ENCODE peak calls at places on chromosomes 7 and 10, in eight cellular contexts. One of them, this sample, is unnamed.

GRCh38 chr10:97416565-97416964 is 9.4 kb upstream of the PGAM1 start:
- DNase-seq in prostate gland: no peak
- DNase-seq in stimulated activated CD8-positive, alpha-beta memory T cell treated with anti-CD3 and anti-CD28 coated beads, Interleukin-2, amount 100 ng/mL, for 1 hour: no peak
- DNase-seq in tibial artery: no peak
- DNase-seq in heart right ventricle: no peak
- DNase-seq in SK-MEL-5: no peak
- DNase-seq in heart left ventricle: no peak
- DNase-seq in skeletal muscle cell: no peak
- DNase-seq in this sample: no peak

GRCh38 chr7:135333196-135333595 is 99.6 kb downstream of the STRA8 start:
- DNase-seq in prostate gland: no peak
- DNase-seq in stimulated activated CD8-positive, alpha-beta memory T cell treated with anti-CD3 and anti-CD28 coated beads, Interleukin-2, amount 100 ng/mL, for 1 hour: no peak
- DNase-seq in tibial artery: no peak
- DNase-seq in heart right ventricle: no peak
- DNase-seq in SK-MEL-5: no peak
- DNase-seq in heart left ventricle: no peak
- DNase-seq in skeletal muscle cell: no peak
- DNase-seq in this sample: no peak

GRCh38 chr7:11713352-11713751 is 118.6 kb downstream of the THSD7A start:
- DNase-seq in prostate gland: no peak
- DNase-seq in stimulated activated CD8-positive, alpha-beta memory T cell treated with anti-CD3 and anti-CD28 coated beads, Interleukin-2, amount 100 ng/mL, for 1 hour: no peak
- DNase-seq in tibial artery: no peak
- DNase-seq in heart right ventricle: no peak
- DNase-seq in SK-MEL-5: no peak
- DNase-seq in heart left ventricle: no peak
- DNase-seq in skeletal muscle cell: no peak
- DNase-seq in this sample: no peak

GRCh38 chr7:44639701-44640321 is 33.4 kb downstream of the OGDH start:
- DNase-seq in prostate gland: peak; percentile 14
- DNase-seq in stimulated activated CD8-positive, alpha-beta memory T cell treated with anti-CD3 and anti-CD28 coated beads, Interleukin-2, amount 100 ng/mL, for 1 hour: no peak
- DNase-seq in tibial artery: no peak
- DNase-seq in heart right ventricle: no peak
- DNase-seq in SK-MEL-5: peak; percentile 51
- DNase-seq in heart left ventricle: peak; percentile 42
- DNase-seq in skeletal muscle cell: peak; percentile 49
- DNase-seq in this sample: peak; percentile 72

GRCh38 chr7:30692882-30693281 is 10.6 kb upstream of the CRHR2 start:
- DNase-seq in prostate gland: no peak
- DNase-seq in stimulated activated CD8-positive, alpha-beta memory T cell treated with anti-CD3 and anti-CD28 coated beads, Interleukin-2, amount 100 ng/mL, for 1 hour: no peak
- DNase-seq in tibial artery: no peak
- DNase-seq in heart right ventricle: no peak
- DNase-seq in SK-MEL-5: no peak
- DNase-seq in heart left ventricle: no peak
- DNase-seq in skeletal muscle cell: no peak
- DNase-seq in this sample: no peak

GRCh38 chr10:48608279-48608681 is 3.4 kb upstream of the ARHGAP22 start:
- DNase-seq in prostate gland: no peak
- DNase-seq in stimulated activated CD8-positive, alpha-beta memory T cell treated with anti-CD3 and anti-CD28 coated beads, Interleukin-2, amount 100 ng/mL, for 1 hour: no peak
- DNase-seq in tibial artery: no peak
- DNase-seq in heart right ventricle: no peak
- DNase-seq in SK-MEL-5: peak; percentile 61
- DNase-seq in heart left ventricle: no peak
- DNase-seq in skeletal muscle cell: no peak
- DNase-seq in this sample: no peak

GRCh38 chr10:60238408-60239100 is 151.1 kb downstream of the ANK3 start:
- DNase-seq in prostate gland: peak; percentile 34
- DNase-seq in stimulated activated CD8-positive, alpha-beta memory T cell treated with anti-CD3 and anti-CD28 coated beads, Interleukin-2, amount 100 ng/mL, for 1 hour: no peak
- DNase-seq in tibial artery: no peak
- DNase-seq in heart right ventricle: no peak
- DNase-seq in SK-MEL-5: peak; percentile 5
- DNase-seq in heart left ventricle: peak; percentile 10
- DNase-seq in skeletal muscle cell: peak; percentile 15
- DNase-seq in this sample: peak; percentile 5

GRCh38 chr7:73526892-73527821 is 5.1 kb upstream of the BAZ1B start:
- DNase-seq in prostate gland: no peak
- DNase-seq in stimulated activated CD8-positive, alpha-beta memory T cell treated with anti-CD3 and anti-CD28 coated beads, Interleukin-2, amount 100 ng/mL, for 1 hour: no peak
- DNase-seq in tibial artery: no peak
- DNase-seq in heart right ventricle: no peak
- DNase-seq in SK-MEL-5: no peak
- DNase-seq in heart left ventricle: no peak
- DNase-seq in skeletal muscle cell: no peak
- DNase-seq in this sample: no peak

GRCh38 chr7:26151096-26151495 is 902 bp upstream of the NFE2L3 start:
- DNase-seq in prostate gland: no peak
- DNase-seq in stimulated activated CD8-positive, alpha-beta memory T cell treated with anti-CD3 and anti-CD28 coated beads, Interleukin-2, amount 100 ng/mL, for 1 hour: no peak
- DNase-seq in tibial artery: no peak
- DNase-seq in heart right ventricle: no peak
- DNase-seq in SK-MEL-5: no peak
- DNase-seq in heart left ventricle: no peak
- DNase-seq in skeletal muscle cell: no peak
- DNase-seq in this sample: no peak

GRCh38 chr10:21464134-21464533 is 61.3 kb downstream of the SKIDA1 start:
- DNase-seq in prostate gland: no peak
- DNase-seq in stimulated activated CD8-positive, alpha-beta memory T cell treated with anti-CD3 and anti-CD28 coated beads, Interleukin-2, amount 100 ng/mL, for 1 hour: no peak
- DNase-seq in tibial artery: no peak
- DNase-seq in heart right ventricle: no peak
- DNase-seq in SK-MEL-5: no peak
- DNase-seq in heart left ventricle: no peak
- DNase-seq in skeletal muscle cell: no peak
- DNase-seq in this sample: no peak

GRCh38 chr7:156147771-156148504 is 335.7 kb upstream of the SHH start:
- DNase-seq in prostate gland: no peak
- DNase-seq in stimulated activated CD8-positive, alpha-beta memory T cell treated with anti-CD3 and anti-CD28 coated beads, Interleukin-2, amount 100 ng/mL, for 1 hour: no peak
- DNase-seq in tibial artery: no peak
- DNase-seq in heart right ventricle: no peak
- DNase-seq in SK-MEL-5: no peak
- DNase-seq in heart left ventricle: no peak
- DNase-seq in skeletal muscle cell: no peak
- DNase-seq in this sample: no peak

GRCh38 chr7:136925556-136925955 is 57.1 kb downstream of the CHRM2 start:
- DNase-seq in prostate gland: no peak
- DNase-seq in stimulated activated CD8-positive, alpha-beta memory T cell treated with anti-CD3 and anti-CD28 coated beads, Interleukin-2, amount 100 ng/mL, for 1 hour: no peak
- DNase-seq in tibial artery: no peak
- DNase-seq in heart right ventricle: no peak
- DNase-seq in SK-MEL-5: no peak
- DNase-seq in heart left ventricle: no peak
- DNase-seq in skeletal muscle cell: no peak
- DNase-seq in this sample: no peak

GRCh38 chr10:98470850-98471249 is 24.1 kb upstream of the HPS1 start:
- DNase-seq in prostate gland: peak; percentile 36
- DNase-seq in stimulated activated CD8-positive, alpha-beta memory T cell treated with anti-CD3 and anti-CD28 coated beads, Interleukin-2, amount 100 ng/mL, for 1 hour: no peak
- DNase-seq in tibial artery: no peak
- DNase-seq in heart right ventricle: no peak
- DNase-seq in SK-MEL-5: no peak
- DNase-seq in heart left ventricle: no peak
- DNase-seq in skeletal muscle cell: no peak
- DNase-seq in this sample: no peak

GRCh38 chr10:60323171-60323570 is 66.5 kb downstream of the ANK3 start:
- DNase-seq in prostate gland: no peak
- DNase-seq in stimulated activated CD8-positive, alpha-beta memory T cell treated with anti-CD3 and anti-CD28 coated beads, Interleukin-2, amount 100 ng/mL, for 1 hour: no peak
- DNase-seq in tibial artery: no peak
- DNase-seq in heart right ventricle: no peak
- DNase-seq in SK-MEL-5: no peak
- DNase-seq in heart left ventricle: no peak
- DNase-seq in skeletal muscle cell: no peak
- DNase-seq in this sample: no peak

GRCh38 chr10:43037440-43037839 is 39.4 kb upstream of the RET start:
- DNase-seq in prostate gland: no peak
- DNase-seq in stimulated activated CD8-positive, alpha-beta memory T cell treated with anti-CD3 and anti-CD28 coated beads, Interleukin-2, amount 100 ng/mL, for 1 hour: no peak
- DNase-seq in tibial artery: no peak
- DNase-seq in heart right ventricle: no peak
- DNase-seq in SK-MEL-5: no peak
- DNase-seq in heart left ventricle: no peak
- DNase-seq in skeletal muscle cell: no peak
- DNase-seq in this sample: no peak

GRCh38 chr7:101772508-101773306 is 44.7 kb upstream of the CUX1 start:
- DNase-seq in prostate gland: no peak
- DNase-seq in stimulated activated CD8-positive, alpha-beta memory T cell treated with anti-CD3 and anti-CD28 coated beads, Interleukin-2, amount 100 ng/mL, for 1 hour: no peak
- DNase-seq in tibial artery: no peak
- DNase-seq in heart right ventricle: no peak
- DNase-seq in SK-MEL-5: peak; percentile 24
- DNase-seq in heart left ventricle: no peak
- DNase-seq in skeletal muscle cell: no peak
- DNase-seq in this sample: no peak

GRCh38 chr10:31759124-31759798 is 169.4 kb downstream of the ARHGAP12 start:
- DNase-seq in prostate gland: peak; percentile 24
- DNase-seq in stimulated activated CD8-positive, alpha-beta memory T cell treated with anti-CD3 and anti-CD28 coated beads, Interleukin-2, amount 100 ng/mL, for 1 hour: peak; percentile 26
- DNase-seq in tibial artery: peak; percentile 81
- DNase-seq in heart right ventricle: peak; percentile 52
- DNase-seq in SK-MEL-5: peak; percentile 41
- DNase-seq in heart left ventricle: peak; percentile 54
- DNase-seq in skeletal muscle cell: no peak
- DNase-seq in this sample: peak; percentile 75